ENCODE peak calls at places on chromosomes 5 and 9, in eight cellular contexts. I is IMR-90; H is Peyer's patch; M is psoas muscle; N is CD4-positive, alpha-beta memory T cell; Q is cardiac muscle cell; Z is CD8-positive, alpha-beta memory T cell; T is esophagus squamous epithelium. S is an unnamed sample.

GRCh38 chr9:119500072-119500771 is 131.0 kb upstream of the BRINP1 start:
- DNase-seq in T (no peak), I (no peak), H (no peak), N (no peak), Z (no peak), Q (no peak), M (no peak), S (no peak)

GRCh38 chr5:3068401-3068800 is 316.9 kb upstream of the IRX2 start:
- DNase-seq in N (no peak), T (no peak), Z (no peak), M (no peak), Q (no peak), I (no peak), H (no peak), S (no peak)

GRCh38 chr5:168047043-168047668 is 244.3 kb upstream of the WWC1 start:
- DNase-seq in M (no peak), N (no peak), T (no peak), H (peak; percentile 55), I (peak; percentile 22), Z (no peak), Q (peak; percentile 65), S (no peak)

GRCh38 chr9:95077053-95077765 is 240.3 kb downstream of the FANCC start:
- DNase-seq in T (no peak), Z (no peak), N (no peak), I (no peak), Q (no peak), M (no peak), H (peak; percentile 44), S (peak; percentile 60)

GRCh38 chr5:98432378-98432777 is 341.1 kb upstream of the RGMB start:
- DNase-seq in H (no peak), Q (no peak), I (no peak), Z (no peak), M (no peak), T (no peak), N (no peak), S (no peak)

GRCh38 chr5:121325930-121326329 is 525.8 kb upstream of the FTMT start:
- DNase-seq in N (no peak), H (no peak), T (no peak), Q (no peak), M (no peak), Z (no peak), I (no peak), S (no peak)

GRCh38 chr5:172904643-172905345 is 54.4 kb upstream of the RPL26L1 start:
- DNase-seq in Z (no peak), N (no peak), Q (no peak), T (no peak), I (peak; percentile 84), M (peak; percentile 79), H (peak; percentile 93), S (peak; percentile 85)

GRCh38 chr5:74104469-74104868 is 478.5 kb downstream of the ARHGEF28 start:
- DNase-seq in I (no peak), N (no peak), M (no peak), T (no peak), Q (no peak), H (no peak), Z (no peak), S (no peak)

GRCh38 chr9:14168381-14168780 is 145.6 kb downstream of the NFIB start:
- DNase-seq in N (no peak), T (no peak), I (no peak), Z (no peak), M (no peak), H (no peak), Q (no peak), S (no peak)

GRCh38 chr5:176416965-176417364 is 626 bp upstream of the CLTB start:
- DNase-seq in Z (no peak), T (no peak), M (no peak), I (no peak), H (no peak), N (no peak), Q (no peak), S (no peak)

GRCh38 chr9:128215491-128216404 is 12.6 kb downstream of the DNM1 start:
- DNase-seq in M (no peak), Q (no peak), Z (no peak), T (no peak), H (no peak), I (peak; percentile 84), N (no peak), S (peak; percentile 78)

GRCh38 chr9:121294866-121295661 is 27.1 kb downstream of the GSN start:
- DNase-seq in N (no peak), I (no peak), Q (no peak), Z (no peak), H (peak; percentile 58), M (peak; percentile 78), T (no peak), S (peak; percentile 80)

GRCh38 chr9:121298016-121298538 is 30.1 kb downstream of the GSN start:
- DNase-seq in N (no peak), T (no peak), M (peak; percentile 44), Q (no peak), I (no peak), Z (no peak), H (peak; percentile 44), S (peak; percentile 61)

GRCh38 chr9:121295662-121296191 is 27.8 kb downstream of the GSN start:
- DNase-seq in Q (no peak), T (no peak), Z (no peak), I (no peak), M (peak; percentile 65), N (no peak), H (peak; percentile 40), S (peak; percentile 76)

GRCh38 chr9:121297414-121297813 is 29.5 kb downstream of the GSN start:
- DNase-seq in Q (no peak), M (no peak), I (no peak), T (no peak), N (no peak), H (no peak), Z (no peak), S (peak; percentile 31)

DNA sequence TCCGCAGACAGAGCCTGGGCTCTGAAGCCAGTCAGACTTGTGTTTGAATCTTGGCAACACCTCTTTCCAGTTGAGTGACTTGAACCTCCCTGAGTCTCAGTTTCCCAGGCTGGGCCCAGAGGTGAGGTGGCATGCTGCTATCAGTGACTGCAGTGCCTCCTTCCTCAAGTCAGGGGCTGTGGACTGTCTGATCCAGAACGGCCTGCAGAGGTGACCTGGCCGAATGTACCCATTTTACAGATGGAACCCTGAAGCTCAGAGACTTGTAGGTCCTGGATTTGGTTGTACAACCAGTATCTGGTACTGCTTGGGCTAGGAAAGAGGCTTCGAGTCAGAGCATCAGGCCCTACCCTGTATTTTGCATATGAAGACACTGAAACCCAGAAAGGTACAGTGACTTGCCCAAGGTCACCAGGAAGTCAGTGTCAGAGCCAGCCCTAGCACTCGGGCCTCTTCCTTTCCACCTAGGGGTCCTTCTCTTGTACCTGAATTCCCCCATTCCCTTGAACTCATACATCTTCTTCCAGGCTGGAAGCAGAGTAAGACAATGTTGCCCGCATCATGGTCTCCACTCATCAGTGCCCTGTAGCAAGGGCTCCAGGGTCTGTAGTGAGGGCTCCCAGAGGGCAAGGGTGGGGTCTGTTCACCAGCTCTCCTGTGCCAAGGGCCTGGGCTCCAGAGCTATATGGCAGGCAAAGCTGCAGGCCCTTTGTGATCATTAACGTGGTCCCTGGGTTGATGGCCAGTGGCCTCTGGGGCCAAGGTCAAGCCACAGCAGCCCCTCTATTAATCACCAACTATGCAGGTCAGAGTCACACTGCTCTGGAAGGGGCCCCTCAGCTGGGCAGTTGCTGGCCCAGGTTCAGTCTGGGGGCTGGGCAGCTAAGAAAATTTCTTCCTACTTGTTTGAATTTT is 28.5 kb downstream of the GSN start:
- DNase-seq in Z (no peak), I (no peak), M (peak; percentile 44), N (no peak), T (no peak), Q (no peak), H (no peak), S (peak; percentile 61)
- H3K4me1 ChIP-seq in Z (peaks cover 8% of the 10 kb centered on the region), I (peaks cover 15% of the 10 kb centered on the region), M (peaks cover 69% of the 10 kb centered on the region), N (peaks cover 9% of the 10 kb centered on the region), T (peaks cover 39% of the 10 kb centered on the region), Q (peaks cover 45% of the 10 kb centered on the region), H (peaks cover 9% of the 10 kb centered on the region), S (peaks cover 93% of the 10 kb centered on the region)

DNA sequence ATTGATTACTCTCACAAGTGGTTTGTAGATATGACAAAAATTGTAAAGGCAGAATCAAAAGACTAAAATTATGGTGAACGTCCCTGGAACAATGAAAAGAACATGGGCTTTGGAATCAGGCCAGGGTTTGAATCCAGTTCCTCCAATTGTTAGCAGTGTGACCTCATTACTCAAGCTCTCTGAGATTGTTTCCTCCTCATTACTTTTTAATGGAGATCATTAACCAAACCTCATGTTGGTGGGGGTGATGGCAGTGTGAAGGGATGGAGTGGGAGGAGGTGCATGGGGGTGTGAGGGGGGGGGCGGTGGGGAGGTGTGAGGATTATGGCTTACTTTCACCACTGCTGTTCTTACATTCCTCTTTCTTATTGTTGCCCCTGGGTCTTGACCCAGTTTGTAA is 44.1 kb upstream of the FOXE1 start:
- DNase-seq in M (no peak), T (no peak), H (no peak), N (no peak), I (no peak), Q (no peak), Z (no peak), S (no peak)
- H3K4me1 ChIP-seq in M (no peaks in the 10 kb centered on the region), T (peaks cover 4% of the 10 kb centered on the region), H (peaks cover under 1% of the 10 kb centered on the region), N (peaks cover 2% of the 10 kb centered on the region), I (no peaks in the 10 kb centered on the region), Q (no peaks in the 10 kb centered on the region), Z (peaks cover under 1% of the 10 kb centered on the region), S (no peaks in the 10 kb centered on the region)

DNA sequence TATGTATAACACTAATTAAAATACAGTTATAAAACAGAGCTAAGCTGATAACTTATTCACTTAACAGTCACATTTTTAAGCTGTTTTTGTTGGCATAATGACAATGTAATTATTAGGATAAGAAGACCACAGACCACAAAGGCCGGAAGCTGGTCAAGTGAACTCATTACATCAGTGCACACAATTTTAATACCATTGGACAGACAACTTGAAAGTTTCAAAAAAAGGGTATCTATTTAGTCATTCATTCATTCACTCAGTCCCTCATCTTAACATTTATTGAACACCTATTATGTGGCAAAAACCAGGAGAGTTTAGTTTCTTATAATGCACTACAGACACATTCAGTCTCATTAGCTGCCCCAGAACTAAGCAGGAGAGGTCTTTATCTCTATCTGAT is 11.6 kb downstream of the ERP44 start:
- DNase-seq in N (peak; percentile 23), H (peak; percentile 52), Z (peak; percentile 14), M (no peak), I (peak; percentile 65), Q (no peak), T (no peak), S (no peak)
- H3K4me1 ChIP-seq in N (peaks cover 72% of the 10 kb centered on the region), H (no peaks in the 10 kb centered on the region), Z (peaks cover 36% of the 10 kb centered on the region), M (peaks cover 52% of the 10 kb centered on the region), I (peaks cover 10% of the 10 kb centered on the region), Q (no peaks in the 10 kb centered on the region), T (no peaks in the 10 kb centered on the region), S (peaks cover 21% of the 10 kb centered on the region)

GRCh38 chr5:14777187-14777586 is 94.4 kb downstream of the ANKH start:
- DNase-seq in M (no peak), Q (no peak), H (no peak), I (no peak), T (no peak), N (no peak), Z (no peak), S (no peak)

GRCh38 chr5:14777932-14778788 is 93.4 kb downstream of the ANKH start:
- DNase-seq in Q (peak; percentile 32), T (no peak), M (no peak), H (no peak), N (no peak), I (no peak), Z (no peak), S (no peak)

GRCh38 chr5:14778789-14779070 is 92.8 kb downstream of the ANKH start:
- DNase-seq in N (no peak), M (no peak), H (no peak), I (no peak), Q (peak; percentile 12), Z (no peak), T (no peak), S (no peak)

GRCh38 chr5:14775857-14776256 is 95.7 kb downstream of the ANKH start:
- DNase-seq in N (no peak), Z (no peak), T (no peak), M (no peak), I (peak; percentile 42), Q (no peak), H (peak; percentile 53), S (no peak)

GRCh38 chr5:14776640-14777039 is 94.9 kb downstream of the ANKH start:
- DNase-seq in T (no peak), N (no peak), M (no peak), Z (no peak), I (peak; percentile 12), H (no peak), Q (no peak), S (no peak)
- H3K4me1 ChIP-seq in T (no peaks in the 10 kb centered on the region), N (no peaks in the 10 kb centered on the region), M (peaks cover 13% of the 10 kb centered on the region), Z (no peaks in the 10 kb centered on the region), I (no peaks in the 10 kb centered on the region), H (no peaks in the 10 kb centered on the region), Q (peaks cover 19% of the 10 kb centered on the region), S (no peaks in the 10 kb centered on the region)